ENCODE peak calls at places on chromosomes 16 and 17, in four cellular contexts. One of them, this sample, is unnamed.

GRCh38 chr17:80910043-80910442 is 81.6 kb upstream of the CHMP6 start:
- DNase-seq in fibroblast of lung: no peak
- DNase-seq in cardiac fibroblast: no peak
- DNase-seq in IMR-90: no peak
- DNase-seq in this sample: no peak

GRCh38 chr17:29982991-29983390 is 41.6 kb downstream of the EFCAB5 start:
- DNase-seq in fibroblast of lung: no peak
- DNase-seq in cardiac fibroblast: no peak
- DNase-seq in IMR-90: peak
- DNase-seq in this sample: no peak

GRCh38 chr17:62935481-62935880 is 30.6 kb upstream of the TANC2 start:
- DNase-seq in fibroblast of lung: no peak
- DNase-seq in cardiac fibroblast: no peak
- DNase-seq in IMR-90: no peak
- DNase-seq in this sample: no peak

GRCh38 chr17:77841742-77842141 is 116.8 kb upstream of the TNRC6C start:
- DNase-seq in fibroblast of lung: no peak
- DNase-seq in cardiac fibroblast: no peak
- DNase-seq in IMR-90: no peak
- DNase-seq in this sample: no peak

GRCh38 chr17:61294777-61295176 is 104.9 kb upstream of the TBX2 start:
- DNase-seq in fibroblast of lung: peak
- DNase-seq in cardiac fibroblast: peak
- DNase-seq in IMR-90: peak
- DNase-seq in this sample: peak

GRCh38 chr16:1449201-1449788 is 4.9 kb upstream of the CCDC154 start:
- DNase-seq in fibroblast of lung: no peak
- DNase-seq in cardiac fibroblast: no peak
- DNase-seq in IMR-90: no peak
- DNase-seq in this sample: no peak

GRCh38 chr17:1541367-1541904 is 21.2 kb downstream of the PITPNA start:
- DNase-seq in fibroblast of lung: no peak
- DNase-seq in cardiac fibroblast: no peak
- DNase-seq in IMR-90: no peak
- DNase-seq in this sample: no peak

GRCh38 chr16:87550510-87550961 is 51.8 kb upstream of the JPH3 start:
- DNase-seq in fibroblast of lung: no peak
- DNase-seq in cardiac fibroblast: no peak
- DNase-seq in IMR-90: no peak
- DNase-seq in this sample: no peak

GRCh38 chr17:35568561-35568960 is 7.9 kb upstream of the SLFN14 start:
- DNase-seq in fibroblast of lung: peak
- DNase-seq in cardiac fibroblast: peak
- DNase-seq in IMR-90: peak
- DNase-seq in this sample: peak

GRCh38 chr16:2039286-2040030 is 8.2 kb downstream of the NTHL1 start:
- DNase-seq in fibroblast of lung: peak
- DNase-seq in cardiac fibroblast: peak
- DNase-seq in IMR-90: peak
- DNase-seq in this sample: peak

GRCh38 chr16:26701243-26701886 is 365.4 kb upstream of the C16orf82 start:
- DNase-seq in fibroblast of lung: no peak
- DNase-seq in cardiac fibroblast: no peak
- DNase-seq in IMR-90: no peak
- DNase-seq in this sample: no peak

GRCh38 chr17:46061435-46061834 is 62.4 kb downstream of the STH start:
- DNase-seq in fibroblast of lung: peak
- DNase-seq in cardiac fibroblast: peak
- DNase-seq in IMR-90: no peak
- DNase-seq in this sample: peak

GRCh38 chr17:76547183-76547641 is 7.4 kb downstream of the PRCD start:
- DNase-seq in fibroblast of lung: peak
- DNase-seq in cardiac fibroblast: peak
- DNase-seq in IMR-90: peak
- DNase-seq in this sample: peak

GRCh38 chr17:78706271-78706915 is 75.7 kb downstream of the CYTH1 start:
- DNase-seq in fibroblast of lung: no peak
- DNase-seq in cardiac fibroblast: no peak
- DNase-seq in IMR-90: peak
- DNase-seq in this sample: peak

GRCh38 chr17:65557349-65558310 is 3.8 kb downstream of the AXIN2 start:
- DNase-seq in fibroblast of lung: no peak
- DNase-seq in cardiac fibroblast: peak
- DNase-seq in IMR-90: peak
- DNase-seq in this sample: no peak

GRCh38 chr16:83397601-83398000 is 410.2 kb upstream of the HSBP1 start:
- DNase-seq in fibroblast of lung: no peak
- DNase-seq in cardiac fibroblast: no peak
- DNase-seq in IMR-90: no peak
- DNase-seq in this sample: no peak

GRCh38 chr17:17042851-17043667 is 802 bp downstream of the MPRIP start:
- DNase-seq in fibroblast of lung: peak
- DNase-seq in cardiac fibroblast: no peak
- DNase-seq in IMR-90: peak
- DNase-seq in this sample: peak

GRCh38 chr17:10216213-10216982 is 18.0 kb upstream of the GAS7 start:
- DNase-seq in fibroblast of lung: no peak
- DNase-seq in cardiac fibroblast: no peak
- DNase-seq in IMR-90: no peak
- DNase-seq in this sample: no peak

GRCh38 chr17:79933863-79934652 is 94.8 kb upstream of the CBX4 start:
- DNase-seq in fibroblast of lung: no peak
- DNase-seq in cardiac fibroblast: peak
- DNase-seq in IMR-90: peak
- DNase-seq in this sample: no peak

GRCh38 chr16:73047536-73048291 is at the start of gene ZFHX3:
- DNase-seq in fibroblast of lung: peak
- DNase-seq in cardiac fibroblast: peak
- DNase-seq in IMR-90: peak
- DNase-seq in this sample: peak

GRCh38 chr17:49979748-49980479 is 10.9 kb downstream of the DLX4 start:
- DNase-seq in fibroblast of lung: no peak
- DNase-seq in cardiac fibroblast: no peak
- DNase-seq in IMR-90: no peak
- DNase-seq in this sample: no peak

GRCh38 chr16:882256-882655 is 81.7 kb upstream of the GNG13 start:
- DNase-seq in fibroblast of lung: no peak
- DNase-seq in cardiac fibroblast: no peak
- DNase-seq in IMR-90: no peak
- DNase-seq in this sample: no peak

GRCh38 chr16:1208239-1208830 is 16.7 kb downstream of the TPSG1 start:
- DNase-seq in fibroblast of lung: no peak
- DNase-seq in cardiac fibroblast: no peak
- DNase-seq in IMR-90: no peak
- DNase-seq in this sample: no peak

GRCh38 chr17:27808629-27809028 is 8.3 kb upstream of the NOS2 start:
- DNase-seq in fibroblast of lung: no peak
- DNase-seq in cardiac fibroblast: no peak
- DNase-seq in IMR-90: no peak
- DNase-seq in this sample: no peak

GRCh38 chr17:3969963-3970362 is 5.7 kb upstream of the ATP2A3 start:
- DNase-seq in fibroblast of lung: no peak
- DNase-seq in cardiac fibroblast: no peak
- DNase-seq in IMR-90: no peak
- DNase-seq in this sample: no peak

GRCh38 chr17:40159456-40159855 is 17.8 kb upstream of the RAPGEFL1 start:
- DNase-seq in fibroblast of lung: no peak
- DNase-seq in cardiac fibroblast: no peak
- DNase-seq in IMR-90: no peak
- DNase-seq in this sample: no peak

GRCh38 chr17:28527859-28528258 is 21.7 kb downstream of the FOXN1 start:
- DNase-seq in fibroblast of lung: no peak
- DNase-seq in cardiac fibroblast: no peak
- DNase-seq in IMR-90: no peak
- DNase-seq in this sample: no peak

GRCh38 chr17:69501591-69502468 is 87.3 kb downstream of the MAP2K6 start:
- DNase-seq in fibroblast of lung: peak
- DNase-seq in cardiac fibroblast: peak
- DNase-seq in IMR-90: peak
- DNase-seq in this sample: peak

GRCh38 chr17:17467720-17468119 is 9.1 kb upstream of the MED9 start:
- DNase-seq in fibroblast of lung: no peak
- DNase-seq in cardiac fibroblast: peak
- DNase-seq in IMR-90: peak
- DNase-seq in this sample: peak

GRCh38 chr16:13999071-13999894 is 71.8 kb upstream of the MRTFB start:
- DNase-seq in fibroblast of lung: no peak
- DNase-seq in cardiac fibroblast: no peak
- DNase-seq in IMR-90: no peak
- DNase-seq in this sample: no peak

GRCh38 chr17:66345264-66345663 is 42.9 kb downstream of the PRKCA start:
- DNase-seq in fibroblast of lung: no peak
- DNase-seq in cardiac fibroblast: no peak
- DNase-seq in IMR-90: no peak
- DNase-seq in this sample: no peak

GRCh38 chr16:86458457-86458777 is 51.9 kb upstream of the FOXF1 start:
- DNase-seq in fibroblast of lung: no peak
- DNase-seq in cardiac fibroblast: no peak
- DNase-seq in IMR-90: no peak
- DNase-seq in this sample: no peak

GRCh38 chr16:86459266-86459665 is 51.1 kb upstream of the FOXF1 start:
- DNase-seq in fibroblast of lung: no peak
- DNase-seq in cardiac fibroblast: no peak
- DNase-seq in IMR-90: no peak
- DNase-seq in this sample: no peak

GRCh38 chr16:86455609-86456008 is 54.7 kb upstream of the FOXF1 start:
- DNase-seq in fibroblast of lung: no peak
- DNase-seq in cardiac fibroblast: no peak
- DNase-seq in IMR-90: no peak
- DNase-seq in this sample: no peak

GRCh38 chr16:86455116-86455515 is 55.2 kb upstream of the FOXF1 start:
- DNase-seq in fibroblast of lung: peak
- DNase-seq in cardiac fibroblast: peak
- DNase-seq in IMR-90: peak
- DNase-seq in this sample: peak

GRCh38 chr16:86457621-86458456 is 52.5 kb upstream of the FOXF1 start:
- DNase-seq in fibroblast of lung: peak
- DNase-seq in cardiac fibroblast: peak
- DNase-seq in IMR-90: peak
- DNase-seq in this sample: no peak
- H3K4me3 ChIP-seq in fibroblast of lung: no peak
- H3K4me3 ChIP-seq in cardiac fibroblast: no peak
- H3K4me3 ChIP-seq in IMR-90: no peak
- H3K4me3 ChIP-seq in this sample: no peak

GRCh38 chr16:70508752-70509151 is 14.6 kb downstream of the COG4 start:
- DNase-seq in fibroblast of lung: peak
- DNase-seq in cardiac fibroblast: peak
- DNase-seq in IMR-90: no peak
- DNase-seq in this sample: peak
- TF ChIP-seq CTCF in fibroblast of lung: no peak
- TF ChIP-seq CTCF in cardiac fibroblast: no peak
- TF ChIP-seq CTCF in IMR-90: no peak
- TF ChIP-seq CTCF in this sample: peak

GRCh38 chr17:15920758-15921239 is 24.1 kb upstream of the ADORA2B start:
- DNase-seq in fibroblast of lung: peak
- DNase-seq in cardiac fibroblast: peak
- DNase-seq in IMR-90: peak
- DNase-seq in this sample: peak
- H3K4me3 ChIP-seq in fibroblast of lung: no peak
- H3K4me3 ChIP-seq in cardiac fibroblast: no peak
- H3K4me3 ChIP-seq in IMR-90: no peak
- H3K4me3 ChIP-seq in this sample: no peak

GRCh38 chr16:22050963-22051362 is 41.4 kb upstream of the VWA3A start:
- DNase-seq in fibroblast of lung: no peak
- DNase-seq in cardiac fibroblast: no peak
- DNase-seq in IMR-90: no peak
- DNase-seq in this sample: no peak

GRCh38 chr16:22053921-22054341 is 38.4 kb upstream of the VWA3A start:
- DNase-seq in fibroblast of lung: no peak
- DNase-seq in cardiac fibroblast: no peak
- DNase-seq in IMR-90: no peak
- DNase-seq in this sample: no peak

GRCh38 chr16:22054847-22055590 is 37.3 kb upstream of the VWA3A start:
- DNase-seq in fibroblast of lung: no peak
- DNase-seq in cardiac fibroblast: no peak
- DNase-seq in IMR-90: no peak
- DNase-seq in this sample: no peak

GRCh38 chr16:22052985-22053384 is 39.4 kb upstream of the VWA3A start:
- DNase-seq in fibroblast of lung: no peak
- DNase-seq in cardiac fibroblast: no peak
- DNase-seq in IMR-90: no peak
- DNase-seq in this sample: no peak

DNA sequence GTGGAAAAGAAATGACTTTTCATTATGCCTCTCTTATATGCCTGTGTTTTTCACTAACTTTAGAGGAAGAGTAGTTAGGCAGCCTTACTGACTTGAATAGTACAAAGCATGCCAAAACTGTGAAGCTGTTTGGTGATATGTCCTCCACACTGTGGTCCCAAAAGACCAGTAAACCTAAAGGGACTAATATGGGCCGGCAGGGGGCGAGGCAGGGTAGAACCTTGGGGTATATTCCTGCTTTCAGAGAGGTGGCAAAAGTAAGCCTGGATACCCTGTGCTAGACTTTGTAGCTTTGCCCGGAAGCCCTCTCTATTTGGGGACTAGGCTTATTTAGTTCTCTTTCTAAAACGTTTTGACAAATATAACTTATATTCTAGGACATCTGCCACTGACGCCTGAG is 36.5 kb upstream of the VWA3A start:
- DNase-seq in fibroblast of lung: no peak
- DNase-seq in cardiac fibroblast: no peak
- DNase-seq in IMR-90: no peak
- DNase-seq in this sample: peak
- TF ChIP-seq CTCF in fibroblast of lung: no peak
- TF ChIP-seq CTCF in cardiac fibroblast: no peak
- TF ChIP-seq CTCF in IMR-90: no peak
- TF ChIP-seq CTCF in this sample: peak